ENCODE peak calls at places on chromosome 12, in five cellular contexts. X is left colon, C is sciatic nerve, L is NCI-H510A treated with DMSO at 0.1 percent for 48 hours, O is ovary. K is an unnamed sample.

GRCh38 chr12:20214286-20214685 is 154.1 kb upstream of the PDE3A start:
- DNase-seq in X (no peak), C (no peak), L (no peak), O (no peak), K (peak)

GRCh38 chr12:52821826-52822660 is 8.1 kb upstream of the KRT4 start:
- DNase-seq in X (peak), C (no peak), L (no peak), O (no peak), K (no peak)

GRCh38 chr12:99619389-99620158 is 28.0 kb upstream of the GARIN6 start:
- DNase-seq in X (no peak), C (no peak), L (no peak), O (no peak), K (peak)

GRCh38 chr12:3437986-3438385 is 53.0 kb upstream of the PRMT8 start:
- DNase-seq in X (no peak), C (no peak), L (no peak), O (no peak), K (no peak)

GRCh38 chr12:33296529-33296928 is 143.1 kb downstream of the SYT10 start:
- DNase-seq in X (no peak), C (no peak), L (no peak), O (no peak), K (no peak)

GRCh38 chr12:87302126-87302732 is 727.0 kb downstream of the C12orf50 start:
- DNase-seq in X (no peak), C (no peak), L (no peak), O (no peak), K (no peak)

GRCh38 chr12:102096855-102097254 is 23.1 kb downstream of the NUP37 start:
- DNase-seq in X (no peak), C (no peak), L (no peak), O (no peak), K (peak)

GRCh38 chr12:52566847-52567291 is 6.8 kb downstream of the KRT74 start:
- DNase-seq in X (no peak), C (no peak), L (no peak), O (no peak), K (no peak)

GRCh38 chr12:22900401-22900800 is 275.4 kb downstream of the ETNK1 start:
- DNase-seq in X (no peak), C (no peak), L (no peak), O (no peak), K (no peak)

GRCh38 chr12:75923964-75924666 is 107.5 kb downstream of the PHLDA1 start:
- DNase-seq in X (no peak), C (no peak), L (no peak), O (no peak), K (no peak)

GRCh38 chr12:53327435-53328042 is 6.1 kb upstream of the AAAS start:
- DNase-seq in X (no peak), C (no peak), L (peak), O (no peak), K (peak)

GRCh38 chr12:56082967-56083366 is 3.0 kb downstream of the ERBB3 start:
- DNase-seq in X (no peak), C (peak), L (no peak), O (no peak), K (no peak)

K was measured in DMS53.